ENCODE peak calls at places on chromosomes 11 and 22, in four cellular contexts. Q, N, P and J are unnamed samples.

GRCh38 chr11:6203327-6203726 is 2.0 kb upstream of the C11orf42 start:
- DNase-seq in Q (no peak), N (peak), P (no peak), J (no peak)

GRCh38 chr11:44047931-44048431 is at the start of gene ACCSL:
- DNase-seq in Q (no peak), N (no peak), P (no peak), J (no peak)

GRCh38 chr22:19983701-19984100 is 32.9 kb downstream of the ARVCF start:
- DNase-seq in Q (no peak), N (no peak), P (no peak), J (no peak)

GRCh38 chr22:20843501-20843900 is 15.1 kb downstream of the PI4KA start:
- DNase-seq in Q (peak), N (no peak), P (no peak), J (no peak)

GRCh38 chr11:7046474-7046873 is 26.2 kb downstream of the NLRP14 start:
- DNase-seq in Q (no peak), N (no peak), P (no peak), J (no peak)

GRCh38 chr22:28137036-28137435 is 218.0 kb upstream of the PITPNB start:
- DNase-seq in Q (no peak), N (no peak), P (no peak), J (no peak)

GRCh38 chr11:61189933-61190332 is 13.4 kb upstream of the PGA3 start:
- DNase-seq in Q (no peak), N (no peak), P (no peak), J (no peak)

GRCh38 chr11:134761926-134762247 is 349.8 kb upstream of the B3GAT1 start:
- DNase-seq in Q (no peak), N (no peak), P (no peak), J (no peak)

GRCh38 chr11:13339196-13340153 is 61.9 kb downstream of the BMAL1 start:
- DNase-seq in Q (no peak), N (no peak), P (no peak), J (peak)

GRCh38 chr11:17845431-17845881 is 110.9 kb downstream of the KCNC1 start:
- DNase-seq in Q (no peak), N (no peak), P (no peak), J (no peak)

GRCh38 chr22:42646569-42647525 is 2.3 kb downstream of the CYB5R3 start:
- DNase-seq in Q (peak), N (no peak), P (no peak), J (no peak)

GRCh38 chr11:27694992-27695391 is 5.3 kb downstream of the BDNF start:
- DNase-seq in Q (no peak), N (no peak), P (no peak), J (no peak)

GRCh38 chr11:90204832-90205646 is 17.8 kb downstream of the CHORDC1 start:
- DNase-seq in Q (peak), N (no peak), P (peak), J (peak)

GRCh38 chr11:62933775-62934495 is 12.8 kb upstream of the CHRM1 start:
- DNase-seq in Q (no peak), N (no peak), P (no peak), J (no peak)

GRCh38 chr22:31646186-31647019 is 15.6 kb downstream of the PISD start:
- DNase-seq in Q (no peak), N (no peak), P (peak), J (peak)

GRCh38 chr11:75301131-75301530 is 50.3 kb downstream of the ARRB1 start:
- DNase-seq in Q (no peak), N (no peak), P (no peak), J (no peak)

GRCh38 chr22:48943567-48944432 is 883.9 kb downstream of the BRD1 start:
- DNase-seq in Q (peak), N (no peak), P (peak), J (peak)

GRCh38 chr11:1131033-1131911 is 26.5 kb upstream of the MUC5AC start:
- DNase-seq in Q (no peak), N (no peak), P (no peak), J (no peak)

GRCh38 chr11:79198203-79198897 is 242.5 kb downstream of the TENM4 start:
- DNase-seq in Q (no peak), N (no peak), P (no peak), J (no peak)

GRCh38 chr11:9601041-9601875 is 27.8 kb downstream of the WEE1 start:
- DNase-seq in Q (no peak), N (peak), P (no peak), J (no peak)

GRCh38 chr11:2385156-2386151 is 8.3 kb downstream of the CD81 start:
- DNase-seq in Q (no peak), N (peak), P (no peak), J (no peak)

GRCh38 chr11:1351278-1351937 is 38.3 kb upstream of the BRSK2 start:
- DNase-seq in Q (peak), N (no peak), P (peak), J (peak)

GRCh38 chr11:107397357-107397756 is 60.3 kb downstream of the CWF19L2 start:
- DNase-seq in Q (peak), N (no peak), P (no peak), J (no peak)

GRCh38 chr11:113681711-113682410 is 24.2 kb downstream of the TMPRSS5 start:
- DNase-seq in Q (peak), N (no peak), P (no peak), J (no peak)

GRCh38 chr11:18698341-18699268 is at the start of gene TMEM86A:
- DNase-seq in Q (peak), N (no peak), P (peak), J (peak)

GRCh38 chr11:110297082-110297725 is 790 bp upstream of the RDX start:
- DNase-seq in Q (no peak), N (no peak), P (peak), J (no peak)

GRCh38 chr11:109808569-109808968 is 284.6 kb upstream of the ZC3H12C start:
- DNase-seq in Q (no peak), N (no peak), P (no peak), J (no peak)

GRCh38 chr11:9142732-9143131 is 51.3 kb upstream of the SCUBE2 start:
- DNase-seq in Q (no peak), N (no peak), P (no peak), J (no peak)

GRCh38 chr11:131169057-131169456 is 201.4 kb upstream of the NTM start:
- DNase-seq in Q (no peak), N (no peak), P (no peak), J (no peak)

GRCh38 chr11:131172011-131172410 is 198.4 kb upstream of the NTM start:
- DNase-seq in Q (no peak), N (no peak), P (no peak), J (no peak)
- TF ChIP-seq CTCF in Q (no peak), N (no peak), P (no peak), J (no peak)

GRCh38 chr22:29244785-29245625 is 22.8 kb downstream of the RHBDD3 start:
- DNase-seq in Q (no peak), N (no peak), P (no peak), J (no peak)
- TF ChIP-seq CHD4 in Q (no peak), N (no peak), P (no peak), J (no peak)

DNA sequence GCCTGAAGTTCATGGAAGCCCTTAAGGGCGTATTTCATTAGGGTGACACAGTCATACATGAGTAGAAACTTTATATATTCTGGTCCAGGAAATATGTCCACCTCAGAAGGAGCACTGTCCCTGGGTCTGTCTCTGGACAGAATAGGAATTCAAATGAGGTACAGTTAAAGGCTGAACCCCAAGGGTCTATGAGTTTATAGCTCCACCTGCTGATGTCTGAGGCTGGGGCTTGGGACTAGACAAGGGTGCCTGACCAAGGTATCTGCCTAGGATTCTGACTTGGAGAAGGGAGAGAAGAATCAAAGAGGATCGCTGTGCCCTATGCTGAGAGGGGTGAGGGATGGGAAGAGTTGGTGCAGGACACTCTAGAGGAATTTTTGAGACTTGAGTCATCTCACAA is 14.9 kb downstream of the HEPHL1 start:
- DNase-seq in Q (peak), N (no peak), P (no peak), J (no peak)
- TF ChIP-seq CTCF in Q (peak), N (no peak), P (peak), J (no peak)

GRCh38 chr11:118633979-118634378 is 26.6 kb downstream of the PHLDB1 start:
- DNase-seq in Q (peak), N (no peak), P (no peak), J (no peak)

GRCh38 chr11:118635237-118635591 is 27.8 kb downstream of the PHLDB1 start:
- DNase-seq in Q (no peak), N (no peak), P (no peak), J (no peak)

GRCh38 chr11:118635642-118636041 is 28.2 kb downstream of the PHLDB1 start:
- DNase-seq in Q (no peak), N (no peak), P (no peak), J (no peak)

GRCh38 chr11:118633319-118633690 is 25.9 kb downstream of the PHLDB1 start:
- DNase-seq in Q (no peak), N (no peak), P (no peak), J (no peak)

DNA sequence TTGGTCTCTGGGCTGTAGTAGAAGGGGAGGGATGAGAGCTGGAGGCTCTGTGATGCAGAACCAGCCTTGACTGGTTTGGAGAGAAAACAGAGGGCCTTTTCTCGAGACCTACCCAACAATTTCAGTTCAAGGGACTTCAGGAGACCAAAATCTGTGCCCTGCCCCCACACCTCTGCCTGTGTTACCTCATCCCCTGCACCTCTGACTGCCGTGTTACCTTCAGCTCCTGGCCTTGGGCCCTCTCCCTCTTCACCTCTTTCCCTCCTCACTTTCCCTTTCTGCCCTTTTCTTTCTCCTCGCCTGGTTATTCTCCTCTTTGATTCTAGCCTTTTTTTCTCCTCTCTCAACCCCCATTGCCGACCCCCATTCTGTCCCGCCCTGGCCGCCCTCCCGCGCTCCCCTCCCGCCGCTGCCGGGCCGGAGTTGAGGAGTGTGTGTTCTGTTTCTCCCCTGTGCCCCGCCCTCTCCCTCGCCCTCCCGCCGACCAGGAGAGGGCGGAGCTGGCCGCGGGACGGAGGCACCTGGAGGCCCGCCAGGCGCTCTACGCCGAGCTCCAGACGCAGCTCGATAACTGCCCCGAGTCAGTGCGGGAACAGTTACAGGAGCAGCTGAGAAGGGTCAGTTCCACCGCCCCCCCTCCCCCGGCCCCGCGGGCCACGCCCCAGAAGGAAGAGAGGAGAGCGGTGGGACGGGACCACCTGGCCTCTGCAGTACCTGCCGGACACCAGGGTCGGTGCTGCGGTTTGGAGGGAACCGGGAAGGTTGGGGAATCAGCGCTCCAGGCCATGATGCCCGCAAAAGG is 27.2 kb downstream of the PHLDB1 start:
- DNase-seq in Q (peak), N (no peak), P (peak), J (no peak)
- TF ChIP-seq CHD4 in Q (no peak), N (no peak), P (no peak), J (no peak)

DNA sequence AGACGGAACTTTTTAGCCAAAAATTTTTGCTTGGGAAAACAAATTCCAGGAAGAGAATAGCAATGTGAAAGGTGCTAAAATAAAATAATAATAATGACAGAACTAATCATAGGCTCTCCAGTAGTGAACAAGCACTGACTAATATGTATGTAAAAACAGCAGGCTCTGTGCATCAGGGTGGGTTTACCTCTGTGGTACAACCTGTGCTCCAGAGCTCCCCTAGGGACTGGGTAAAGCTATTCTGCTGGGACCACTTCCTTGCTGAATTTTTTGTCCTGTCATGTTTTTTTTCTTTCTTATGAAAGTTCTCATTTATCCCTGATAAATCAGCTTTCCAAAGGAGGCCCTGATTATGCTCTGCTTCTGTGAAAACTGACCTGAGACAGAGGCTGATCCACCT is 18.8 kb downstream of the LUZP2 start:
- DNase-seq in Q (no peak), N (no peak), P (no peak), J (no peak)
- TF ChIP-seq CTCF in Q (no peak), N (no peak), P (no peak), J (no peak)

GRCh38 chr11:31214337-31214736 is 155.2 kb downstream of the DCDC1 start:
- DNase-seq in Q (no peak), N (no peak), P (no peak), J (no peak)

GRCh38 chr11:31218847-31219246 is 150.7 kb downstream of the DCDC1 start:
- DNase-seq in Q (no peak), N (no peak), P (no peak), J (no peak)
- TF ChIP-seq CHD4 in Q (no peak), N (no peak), P (no peak), J (no peak)